ENCODE peak calls at places on chromosomes 12 and 14, in ten cellular contexts. One of them, this sample, is unnamed.

GRCh38 chr12:109759595-109759994 is 46.0 kb downstream of the FAM222A start:
- DNase-seq in activated naive CD4-positive, alpha-beta T cell treated with anti-CD3 and anti-CD28 coated beads, Interleukin-2, amount 50 U/mL, for 16 hours: no peak
- DNase-seq in stimulated activated CD4-positive, alpha-beta T cell treated with anti-CD3 and anti-CD28 coated beads, Interleukin-2, amount 100 ng/mL, for 48 hours: no peak
- DNase-seq in NT2/D1: no peak
- DNase-seq in HT1080: no peak
- DNase-seq in lower lobe of right lung: peak
- DNase-seq in CD4-positive, alpha-beta T cell: no peak
- DNase-seq in fibroblast of mammary gland: no peak
- DNase-seq in upper lobe of left lung: no peak
- DNase-seq in GM23338: no peak
- DNase-seq in this sample: no peak

GRCh38 chr12:106301241-106301610 is 1.3 kb upstream of the TCP11L2 start:
- DNase-seq in stimulated activated CD4-positive, alpha-beta T cell treated with anti-CD3 and anti-CD28 coated beads, Interleukin-2, amount 100 ng/mL, for 48 hours: no peak
- DNase-seq in NT2/D1: no peak
- DNase-seq in HT1080: no peak
- DNase-seq in GM23338: no peak
- DNase-seq in fibroblast of mammary gland: peak
- DNase-seq in lower lobe of right lung: no peak
- DNase-seq in upper lobe of left lung: no peak
- DNase-seq in activated naive CD4-positive, alpha-beta T cell treated with anti-CD3 and anti-CD28 coated beads, Interleukin-2, amount 50 U/mL, for 16 hours: no peak
- DNase-seq in CD4-positive, alpha-beta T cell: no peak
- DNase-seq in this sample: no peak

GRCh38 chr12:125185311-125185739 is 120.1 kb downstream of the AACS start:
- DNase-seq in upper lobe of left lung: no peak
- DNase-seq in fibroblast of mammary gland: no peak
- DNase-seq in GM23338: peak
- DNase-seq in CD4-positive, alpha-beta T cell: no peak
- DNase-seq in HT1080: no peak
- DNase-seq in NT2/D1: no peak
- DNase-seq in stimulated activated CD4-positive, alpha-beta T cell treated with anti-CD3 and anti-CD28 coated beads, Interleukin-2, amount 100 ng/mL, for 48 hours: no peak
- DNase-seq in activated naive CD4-positive, alpha-beta T cell treated with anti-CD3 and anti-CD28 coated beads, Interleukin-2, amount 50 U/mL, for 16 hours: no peak
- DNase-seq in lower lobe of right lung: no peak
- DNase-seq in this sample: no peak

GRCh38 chr12:44357476-44357875 is 518.6 kb downstream of the NELL2 start:
- DNase-seq in fibroblast of mammary gland: no peak
- DNase-seq in NT2/D1: no peak
- DNase-seq in upper lobe of left lung: no peak
- DNase-seq in GM23338: no peak
- DNase-seq in stimulated activated CD4-positive, alpha-beta T cell treated with anti-CD3 and anti-CD28 coated beads, Interleukin-2, amount 100 ng/mL, for 48 hours: no peak
- DNase-seq in lower lobe of right lung: no peak
- DNase-seq in HT1080: no peak
- DNase-seq in CD4-positive, alpha-beta T cell: no peak
- DNase-seq in activated naive CD4-positive, alpha-beta T cell treated with anti-CD3 and anti-CD28 coated beads, Interleukin-2, amount 50 U/mL, for 16 hours: no peak
- DNase-seq in this sample: no peak

GRCh38 chr12:19963972-19964371 is 404.4 kb upstream of the PDE3A start:
- DNase-seq in NT2/D1: no peak
- DNase-seq in lower lobe of right lung: no peak
- DNase-seq in GM23338: no peak
- DNase-seq in fibroblast of mammary gland: no peak
- DNase-seq in activated naive CD4-positive, alpha-beta T cell treated with anti-CD3 and anti-CD28 coated beads, Interleukin-2, amount 50 U/mL, for 16 hours: no peak
- DNase-seq in upper lobe of left lung: no peak
- DNase-seq in CD4-positive, alpha-beta T cell: no peak
- DNase-seq in HT1080: no peak
- DNase-seq in stimulated activated CD4-positive, alpha-beta T cell treated with anti-CD3 and anti-CD28 coated beads, Interleukin-2, amount 100 ng/mL, for 48 hours: no peak
- DNase-seq in this sample: no peak

GRCh38 chr12:42935756-42936155 is 346.2 kb upstream of the PRICKLE1 start:
- DNase-seq in upper lobe of left lung: no peak
- DNase-seq in CD4-positive, alpha-beta T cell: no peak
- DNase-seq in stimulated activated CD4-positive, alpha-beta T cell treated with anti-CD3 and anti-CD28 coated beads, Interleukin-2, amount 100 ng/mL, for 48 hours: no peak
- DNase-seq in GM23338: no peak
- DNase-seq in lower lobe of right lung: no peak
- DNase-seq in NT2/D1: no peak
- DNase-seq in activated naive CD4-positive, alpha-beta T cell treated with anti-CD3 and anti-CD28 coated beads, Interleukin-2, amount 50 U/mL, for 16 hours: no peak
- DNase-seq in fibroblast of mammary gland: peak
- DNase-seq in HT1080: peak
- DNase-seq in this sample: peak

GRCh38 chr14:61288720-61289119 is 7.6 kb upstream of the TMEM30B start:
- DNase-seq in stimulated activated CD4-positive, alpha-beta T cell treated with anti-CD3 and anti-CD28 coated beads, Interleukin-2, amount 100 ng/mL, for 48 hours: no peak
- DNase-seq in activated naive CD4-positive, alpha-beta T cell treated with anti-CD3 and anti-CD28 coated beads, Interleukin-2, amount 50 U/mL, for 16 hours: no peak
- DNase-seq in lower lobe of right lung: no peak
- DNase-seq in fibroblast of mammary gland: no peak
- DNase-seq in upper lobe of left lung: no peak
- DNase-seq in HT1080: peak
- DNase-seq in NT2/D1: no peak
- DNase-seq in CD4-positive, alpha-beta T cell: no peak
- DNase-seq in GM23338: no peak
- DNase-seq in this sample: no peak

GRCh38 chr14:72726444-72726843 is 167.5 kb downstream of the DPF3 start:
- DNase-seq in NT2/D1: no peak
- DNase-seq in stimulated activated CD4-positive, alpha-beta T cell treated with anti-CD3 and anti-CD28 coated beads, Interleukin-2, amount 100 ng/mL, for 48 hours: no peak
- DNase-seq in activated naive CD4-positive, alpha-beta T cell treated with anti-CD3 and anti-CD28 coated beads, Interleukin-2, amount 50 U/mL, for 16 hours: no peak
- DNase-seq in HT1080: no peak
- DNase-seq in CD4-positive, alpha-beta T cell: no peak
- DNase-seq in fibroblast of mammary gland: no peak
- DNase-seq in lower lobe of right lung: no peak
- DNase-seq in GM23338: no peak
- DNase-seq in upper lobe of left lung: no peak
- DNase-seq in this sample: no peak

GRCh38 chr12:116919247-116919671 is 8.5 kb downstream of the FBXW8 start:
- DNase-seq in activated naive CD4-positive, alpha-beta T cell treated with anti-CD3 and anti-CD28 coated beads, Interleukin-2, amount 50 U/mL, for 16 hours: no peak
- DNase-seq in CD4-positive, alpha-beta T cell: no peak
- DNase-seq in fibroblast of mammary gland: no peak
- DNase-seq in lower lobe of right lung: no peak
- DNase-seq in HT1080: no peak
- DNase-seq in upper lobe of left lung: no peak
- DNase-seq in NT2/D1: no peak
- DNase-seq in GM23338: no peak
- DNase-seq in stimulated activated CD4-positive, alpha-beta T cell treated with anti-CD3 and anti-CD28 coated beads, Interleukin-2, amount 100 ng/mL, for 48 hours: no peak
- DNase-seq in this sample: no peak

GRCh38 chr12:46187023-46187422 is 81.8 kb downstream of the SLC38A1 start:
- DNase-seq in GM23338: no peak
- DNase-seq in NT2/D1: no peak
- DNase-seq in HT1080: peak
- DNase-seq in upper lobe of left lung: no peak
- DNase-seq in activated naive CD4-positive, alpha-beta T cell treated with anti-CD3 and anti-CD28 coated beads, Interleukin-2, amount 50 U/mL, for 16 hours: no peak
- DNase-seq in stimulated activated CD4-positive, alpha-beta T cell treated with anti-CD3 and anti-CD28 coated beads, Interleukin-2, amount 100 ng/mL, for 48 hours: no peak
- DNase-seq in fibroblast of mammary gland: peak
- DNase-seq in CD4-positive, alpha-beta T cell: no peak
- DNase-seq in lower lobe of right lung: no peak
- DNase-seq in this sample: peak